ENCODE peak calls at places on chromosomes 2 and 18, in four cellular contexts. R is Panc1, F is body of pancreas, A is HepG2. K is an unnamed sample.
A peak's percentile ranks its signal among the peaks of the same experiment; 100 is the strongest.

GRCh38 chr2:233252227-233252626 is 754 bp downstream of the ATG16L1 start:
- ATAC-seq in R (no peak), F (no peak), A (peak; percentile 23), K (no peak)

GRCh38 chr2:63743976-63744331 is 97.7 kb upstream of the UGP2 start:
- ATAC-seq in R (no peak), F (no peak), A (no peak), K (no peak)

GRCh38 chr18:69684789-69685188 is 262.9 kb downstream of the CD226 start:
- ATAC-seq in R (no peak), F (no peak), A (no peak), K (no peak)

GRCh38 chr2:88668862-88669261 is 22.6 kb upstream of the RPIA start:
- ATAC-seq in R (no peak), F (no peak), A (peak; percentile 77), K (no peak)

GRCh38 chr2:193279361-193279760 is 1084.6 kb upstream of the TMEFF2 start:
- ATAC-seq in R (no peak), F (no peak), A (no peak), K (no peak)

GRCh38 chr2:138193416-138194213 is 229.3 kb downstream of the HNMT start:
- ATAC-seq in R (no peak), F (no peak), A (peak; percentile 78), K (no peak)

GRCh38 chr2:69615969-69616368 is 27.6 kb downstream of the AAK1 start:
- ATAC-seq in R (no peak), F (no peak), A (no peak), K (no peak)

GRCh38 chr2:133841905-133842304 is 273.6 kb upstream of the NCKAP5 start:
- ATAC-seq in R (no peak), F (peak; percentile 36), A (no peak), K (peak; percentile 32)

GRCh38 chr2:208464205-208464604 is 57.6 kb downstream of the PTH2R start:
- ATAC-seq in R (no peak), F (no peak), A (no peak), K (no peak)

GRCh38 chr2:46985512-46985911 is 69.9 kb upstream of the MCFD2 start:
- ATAC-seq in R (no peak), F (no peak), A (no peak), K (no peak)

GRCh38 chr2:46990231-46990588 is 74.6 kb upstream of the MCFD2 start:
- ATAC-seq in R (no peak), F (no peak), A (no peak), K (no peak)

GRCh38 chr2:46988733-46989481 is 73.3 kb upstream of the MCFD2 start:
- ATAC-seq in R (peak; percentile 6), F (peak; percentile 51), A (peak; percentile 65), K (no peak)

GRCh38 chr2:46989491-46990230 is 74.1 kb upstream of the MCFD2 start:
- ATAC-seq in R (no peak), F (no peak), A (peak; percentile 34), K (no peak)

GRCh38 chr2:46988230-46988629 is 72.6 kb upstream of the MCFD2 start:
- ATAC-seq in R (no peak), F (no peak), A (peak; percentile 9), K (no peak)
- H3K4me1 ChIP-seq in R (peaks cover 32% of the 10 kb centered on the region), F (peaks cover 70% of the 10 kb centered on the region), A (peaks cover 36% of the 10 kb centered on the region), K (peaks cover 26% of the 10 kb centered on the region)

GRCh38 chr2:47864566-47864965 is 41.7 kb downstream of the FBXO11 start:
- ATAC-seq in R (no peak), F (no peak), A (no peak), K (no peak)
- H3K4me1 ChIP-seq in R (peaks cover 11% of the 10 kb centered on the region), F (peaks cover 52% of the 10 kb centered on the region), A (peaks cover 15% of the 10 kb centered on the region), K (peaks cover 74% of the 10 kb centered on the region)

GRCh38 chr2:172409042-172409441 is 18.3 kb upstream of the ITGA6 start:
- ATAC-seq in R (no peak), F (no peak), A (no peak), K (no peak)
- H3K4me1 ChIP-seq in R (no peaks in the 10 kb centered on the region), F (peaks cover 9% of the 10 kb centered on the region), A (no peaks in the 10 kb centered on the region), K (no peaks in the 10 kb centered on the region)

GRCh38 chr2:46050489-46050888 is 246.7 kb upstream of the EPAS1 start:
- ATAC-seq in R (no peak), F (no peak), A (peak; percentile 87), K (no peak)
- H3K4me1 ChIP-seq in R (no peaks in the 10 kb centered on the region), F (no peaks in the 10 kb centered on the region), A (no peaks in the 10 kb centered on the region), K (no peaks in the 10 kb centered on the region)

DNA sequence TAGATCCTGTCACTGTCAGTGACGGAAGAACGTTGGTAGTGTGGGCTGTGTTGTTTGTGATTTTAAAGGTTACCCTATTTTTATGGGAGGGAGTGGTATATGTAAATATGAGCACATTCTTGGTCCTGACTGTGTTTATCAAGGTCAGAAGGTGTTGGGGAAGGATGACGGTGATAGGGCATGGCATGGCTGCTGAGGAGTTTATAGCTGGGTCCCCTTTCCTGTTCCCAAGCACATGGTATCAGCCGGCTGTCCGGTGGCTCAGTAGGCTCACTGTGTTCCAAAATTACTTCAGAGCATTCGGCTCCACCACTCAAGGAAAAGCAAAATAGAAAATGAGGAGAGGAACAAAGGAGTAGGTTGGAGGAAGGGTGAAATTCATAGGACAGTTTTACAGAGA is 28.6 kb downstream of the IRS1 start:
- ATAC-seq in R (no peak), F (no peak), A (no peak), K (no peak)
- H3K4me1 ChIP-seq in R (peaks cover 7% of the 10 kb centered on the region), F (peaks cover 42% of the 10 kb centered on the region), A (peaks cover 26% of the 10 kb centered on the region), K (peaks cover 57% of the 10 kb centered on the region)

K was measured in gastroesophageal sphincter.